ENCODE peak calls at places on chromosomes 6 and 20, in eight cellular contexts. F, S, V, A, U, W, E and M are unnamed samples.

GRCh38 chr6:108526739-108527174 is 34.0 kb upstream of the FOXO3 start:
- DNase-seq in F (peak; percentile 80), S (no peak), V (no peak), A (no peak), U (peak; percentile 41), W (no peak), E (no peak), M (no peak)

GRCh38 chr6:148525453-148525852 is 182.8 kb downstream of the SASH1 start:
- DNase-seq in F (no peak), S (no peak), V (no peak), A (no peak), U (no peak), W (no peak), E (no peak), M (no peak)

GRCh38 chr6:158357570-158358216 is 45.4 kb downstream of the TULP4 start:
- DNase-seq in F (no peak), S (no peak), V (no peak), A (no peak), U (no peak), W (no peak), E (no peak), M (no peak)

GRCh38 chr6:5937516-5937915 is 69.2 kb downstream of the NRN1 start:
- DNase-seq in F (no peak), S (no peak), V (no peak), A (no peak), U (no peak), W (no peak), E (no peak), M (no peak)

GRCh38 chr6:87968435-87969278 is 79.0 kb upstream of the SPACA1 start:
- DNase-seq in F (peak; percentile 55), S (no peak), V (peak; percentile 26), A (peak; percentile 29), U (peak; percentile 35), W (peak; percentile 61), E (peak; percentile 36), M (no peak)

GRCh38 chr6:44569131-44569530 is 181.6 kb downstream of the CDC5L start:
- DNase-seq in F (no peak), S (no peak), V (no peak), A (no peak), U (no peak), W (no peak), E (no peak), M (no peak)

GRCh38 chr20:58267389-58268215 is 39.1 kb upstream of the ANKRD60 start:
- DNase-seq in F (no peak), S (no peak), V (no peak), A (no peak), U (peak; percentile 72), W (no peak), E (no peak), M (no peak)

GRCh38 chr6:11714798-11715285 is 63.8 kb downstream of the ADTRP start:
- DNase-seq in F (no peak), S (no peak), V (no peak), A (no peak), U (no peak), W (no peak), E (no peak), M (no peak)

GRCh38 chr6:42374027-42374669 is 77.6 kb downstream of the TRERF1 start:
- DNase-seq in F (no peak), S (no peak), V (no peak), A (no peak), U (no peak), W (no peak), E (no peak), M (no peak)

GRCh38 chr6:144335914-144336313 is 50.8 kb downstream of the UTRN start:
- DNase-seq in F (no peak), S (peak; percentile 40), V (no peak), A (no peak), U (peak; percentile 77), W (no peak), E (peak; percentile 55), M (no peak)

GRCh38 chr6:113356139-113356538 is 501.0 kb upstream of the MARCKS start:
- DNase-seq in F (no peak), S (no peak), V (no peak), A (no peak), U (no peak), W (no peak), E (no peak), M (no peak)

GRCh38 chr6:52522655-52523054 is 54.2 kb downstream of the TRAM2 start:
- DNase-seq in F (no peak), S (no peak), V (no peak), A (no peak), U (no peak), W (no peak), E (no peak), M (no peak)

GRCh38 chr6:37376078-37376743 is 22.4 kb downstream of the RNF8 start:
- DNase-seq in F (no peak), S (no peak), V (no peak), A (no peak), U (no peak), W (no peak), E (no peak), M (no peak)

GRCh38 chr6:41602864-41603608 is 35.2 kb upstream of the MDFI start:
- DNase-seq in F (peak; percentile 92), S (peak; percentile 69), V (peak; percentile 79), A (peak; percentile 83), U (peak; percentile 64), W (peak; percentile 89), E (peak; percentile 84), M (peak; percentile 29)

GRCh38 chr6:150008588-150008987 is 16.7 kb downstream of the RAET1L start:
- DNase-seq in F (no peak), S (peak; percentile 49), V (peak; percentile 60), A (no peak), U (no peak), W (no peak), E (no peak), M (no peak)

GRCh38 chr20:24942679-24943078 is 6.4 kb upstream of the CST7 start:
- DNase-seq in F (no peak), S (no peak), V (no peak), A (no peak), U (no peak), W (no peak), E (no peak), M (no peak)

GRCh38 chr6:40844241-40844640 is 194.8 kb downstream of the UNC5CL start:
- DNase-seq in F (no peak), S (no peak), V (no peak), A (no peak), U (no peak), W (no peak), E (no peak), M (no peak)

GRCh38 chr20:38930242-38930569 is 4.0 kb downstream of the FAM83D start:
- DNase-seq in F (no peak), S (no peak), V (no peak), A (no peak), U (no peak), W (no peak), E (no peak), M (no peak)

GRCh38 chr6:131754715-131755567 is 44.1 kb upstream of the CTAGE9 start:
- DNase-seq in F (no peak), S (no peak), V (no peak), A (no peak), U (no peak), W (no peak), E (no peak), M (no peak)

DNA sequence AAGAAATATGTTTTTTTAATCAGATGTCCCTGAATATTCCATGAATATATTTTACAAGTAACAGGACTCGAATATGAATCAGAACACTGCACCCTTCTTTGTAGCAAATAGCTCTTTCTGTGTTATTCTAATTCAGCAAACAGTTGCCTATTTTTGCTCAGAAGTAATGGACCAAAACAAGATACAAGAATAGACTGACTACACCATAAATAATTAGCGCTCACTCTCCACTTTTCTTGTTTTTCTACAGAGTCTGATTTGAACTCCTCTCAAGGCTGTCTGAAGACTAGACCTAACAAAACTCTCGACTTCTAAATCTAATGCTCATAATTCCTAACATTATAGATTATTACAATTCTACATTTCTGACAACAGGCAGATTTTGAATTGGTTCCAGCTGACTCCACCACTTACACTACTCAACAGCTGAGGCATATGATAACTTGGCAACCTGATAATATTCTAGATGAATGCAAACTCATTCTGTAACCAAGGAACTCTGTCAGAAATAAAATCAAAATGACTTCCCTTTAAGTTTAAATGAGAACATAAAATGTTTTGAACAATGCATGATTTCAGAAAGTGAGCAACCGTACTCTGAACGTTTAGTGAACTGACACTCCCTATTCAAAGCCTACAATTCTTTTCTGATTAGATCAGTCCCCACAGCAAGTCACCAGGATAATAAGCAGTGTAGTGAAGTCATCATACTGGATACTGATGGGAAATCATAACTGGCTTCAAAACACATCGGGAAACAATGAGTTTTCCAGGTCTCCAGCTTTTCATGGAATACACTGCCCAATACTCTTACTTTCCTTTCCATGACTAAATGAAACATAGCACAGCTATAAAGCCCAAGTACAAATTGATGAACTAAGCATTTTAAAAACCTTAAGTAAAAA is 114.2 kb upstream of the BEND6 start:
- DNase-seq in F (no peak), S (no peak), V (no peak), A (no peak), U (no peak), W (no peak), E (no peak), M (no peak)
- H3K4me3 ChIP-seq in F (peak overlapping the region; percentile 87), S (no peak overlapping the region), V (no peak overlapping the region), A (no peak overlapping the region), U (peak overlapping the region; percentile 77), W (no peak overlapping the region), E (peak overlapping the region; percentile 71), M (peak overlapping the region; percentile 17)

GRCh38 chr20:60038400-60038799 is 80.2 kb downstream of the CDH26 start:
- DNase-seq in F (no peak), S (no peak), V (no peak), A (no peak), U (no peak), W (no peak), E (no peak), M (no peak)
- TF ChIP-seq CTCF in F (no peak), S (no peak), V (no peak), A (no peak), U (no peak), W (no peak), E (no peak), M (no peak)

GRCh38 chr6:13262302-13263006 is 65.9 kb downstream of the TBC1D7 start:
- DNase-seq in F (no peak), S (no peak), V (no peak), A (no peak), U (no peak), W (no peak), E (no peak), M (peak; percentile 30)
- H3K4me3 ChIP-seq in F (no peak overlapping the region), S (no peak overlapping the region), V (no peak overlapping the region), A (no peak overlapping the region), U (no peak overlapping the region), W (no peak overlapping the region), E (no peak overlapping the region), M (no peak overlapping the region)

GRCh38 chr20:52936368-52936986 is 35.7 kb upstream of the TSHZ2 start:
- DNase-seq in F (no peak), S (no peak), V (no peak), A (no peak), U (no peak), W (no peak), E (no peak), M (no peak)

GRCh38 chr20:52943185-52943841 is 28.8 kb upstream of the TSHZ2 start:
- DNase-seq in F (no peak), S (no peak), V (no peak), A (no peak), U (no peak), W (no peak), E (no peak), M (no peak)

GRCh38 chr20:52933867-52934266 is 38.3 kb upstream of the TSHZ2 start:
- DNase-seq in F (no peak), S (no peak), V (no peak), A (no peak), U (no peak), W (no peak), E (no peak), M (no peak)

GRCh38 chr20:52941803-52942202 is 30.4 kb upstream of the TSHZ2 start:
- DNase-seq in F (no peak), S (no peak), V (no peak), A (no peak), U (no peak), W (no peak), E (no peak), M (no peak)

GRCh38 chr20:52937701-52938100 is 34.5 kb upstream of the TSHZ2 start:
- DNase-seq in F (peak; percentile 30), S (no peak), V (no peak), A (no peak), U (no peak), W (no peak), E (no peak), M (peak; percentile 39)
- TF ChIP-seq CTCF in F (peak; percentile 20), S (no peak), V (no peak), A (no peak), U (no peak), W (no peak), E (no peak), M (peak; percentile 34)